ENCODE peak calls at places on chromosome 19, in ten cellular contexts. B is stomach, D is ovary, L is A549, T is transverse colon, G is tibial nerve, X is HepG2, A is K562, J is SK-N-SH, E is esophagus muscularis mucosa. P is an unnamed sample.
A peak's percentile ranks its signal among the peaks of the same experiment; 100 is the strongest.

GRCh38 chr19:18046066-18046718 is 38.2 kb downstream of the ARRDC2 start:
- DNase-seq in D (no peak), G (no peak), X (peak; percentile 31), J (no peak), E (no peak), L (peak; percentile 54), T (peak; percentile 15), A (peak; percentile 54), B (peak; percentile 47), P (no peak)

GRCh38 chr19:7863157-7863970 is 10.8 kb downstream of the PRR36 start:
- DNase-seq in T (no peak), E (no peak), D (no peak), L (no peak), J (no peak), B (no peak), G (no peak), A (peak; percentile 46), X (no peak), P (no peak)

GRCh38 chr19:458091-459042 is 2.5 kb downstream of the SHC2 start:
- DNase-seq in D (no peak), G (no peak), X (no peak), A (no peak), T (no peak), L (no peak), B (no peak), J (no peak), E (no peak), P (no peak)

GRCh38 chr19:49409441-49410029 is 13.7 kb downstream of the PTH2 start:
- DNase-seq in B (no peak), A (peak; percentile 57), E (no peak), L (no peak), G (no peak), D (no peak), X (no peak), J (no peak), T (no peak), P (no peak)

GRCh38 chr19:14405380-14405757 is 13.8 kb downstream of the DDX39A start:
- DNase-seq in G (no peak), X (no peak), L (no peak), T (no peak), J (no peak), B (no peak), D (no peak), E (no peak), A (no peak), P (no peak)

GRCh38 chr19:41206926-41207750 is 11.9 kb upstream of the AXL start:
- DNase-seq in E (no peak), B (peak; percentile 34), J (no peak), G (peak; percentile 90), D (no peak), T (peak; percentile 48), A (peak; percentile 86), X (no peak), L (no peak), P (peak; percentile 90)

GRCh38 chr19:42184401-42184861 is 33.0 kb downstream of the DEDD2 start:
- DNase-seq in A (peak; percentile 86), J (peak; percentile 85), B (peak; percentile 75), E (no peak), X (peak; percentile 59), G (peak; percentile 49), L (peak; percentile 91), T (peak; percentile 80), D (peak; percentile 72), P (peak; percentile 81)

GRCh38 chr19:10809693-10810285 is 26.2 kb downstream of the TMED1 start:
- DNase-seq in D (no peak), T (no peak), L (no peak), X (no peak), G (no peak), A (peak; percentile 56), E (no peak), B (no peak), J (no peak), P (no peak)

GRCh38 chr19:7676376-7676775 is 514 bp upstream of the MCEMP1 start:
- DNase-seq in A (no peak), T (no peak), B (no peak), X (no peak), D (no peak), G (no peak), E (no peak), J (no peak), L (no peak), P (no peak)

GRCh38 chr19:11204943-11205349 is 7.6 kb upstream of the KANK2 start:
- DNase-seq in G (no peak), B (no peak), A (no peak), L (no peak), J (peak; percentile 60), E (no peak), T (no peak), X (no peak), D (peak; percentile 77), P (peak; percentile 76)

GRCh38 chr19:55383279-55383788 is 758 bp downstream of the TMEM238 start:
- DNase-seq in T (peak; percentile 30), E (no peak), B (no peak), L (no peak), D (no peak), G (no peak), X (no peak), J (no peak), A (no peak), P (no peak)

GRCh38 chr19:33559996-33560395 is 38.4 kb upstream of the PEPD start:
- DNase-seq in B (no peak), X (no peak), L (no peak), G (no peak), J (no peak), T (no peak), E (no peak), D (no peak), A (no peak), P (peak; percentile 26)

GRCh38 chr19:52748336-52748950 is 13.6 kb upstream of the ZNF611 start:
- DNase-seq in E (no peak), B (no peak), D (no peak), T (no peak), A (peak; percentile 56), X (peak; percentile 35), L (peak; percentile 19), G (no peak), J (peak; percentile 35), P (no peak)

GRCh38 chr19:16470911-16471811 is 609 bp downstream of the EPS15L1 start:
- DNase-seq in T (peak; percentile 26), D (no peak), J (no peak), X (no peak), L (no peak), A (peak; percentile 56), E (no peak), B (no peak), G (no peak), P (no peak)

GRCh38 chr19:2083174-2083854 is 12.8 kb downstream of the MOB3A start:
- DNase-seq in B (no peak), E (no peak), X (no peak), G (no peak), A (no peak), L (no peak), T (peak; percentile 64), J (peak; percentile 23), D (no peak), P (peak; percentile 80)

GRCh38 chr19:7242601-7243258 is 51.5 kb downstream of the INSR start:
- DNase-seq in D (peak; percentile 36), L (no peak), J (peak; percentile 49), G (no peak), X (no peak), A (no peak), E (no peak), B (no peak), T (no peak), P (no peak)

GRCh38 chr19:48836089-48837017 is at the start of gene HSD17B14:
- DNase-seq in T (peak; percentile 23), D (peak; percentile 70), J (peak; percentile 67), A (no peak), B (no peak), X (no peak), G (no peak), L (peak; percentile 84), E (no peak), P (peak; percentile 83)

GRCh38 chr19:9792191-9793050 is 23.9 kb upstream of the ZNF846 start:
- DNase-seq in A (peak; percentile 94), J (peak; percentile 92), G (peak; percentile 94), X (peak; percentile 71), B (peak; percentile 96), E (peak; percentile 100), T (peak; percentile 97), L (peak; percentile 90), D (peak; percentile 95), P (peak; percentile 98)

GRCh38 chr19:43901395-43902390 is 33.4 kb downstream of the ZNF45 start:
- DNase-seq in G (peak; percentile 38), X (peak; percentile 80), T (peak; percentile 75), J (peak; percentile 78), D (peak; percentile 77), L (peak; percentile 83), E (peak; percentile 92), B (peak; percentile 78), A (peak; percentile 87), P (peak; percentile 87)

GRCh38 chr19:55384576-55385235 is 614 bp upstream of the TMEM238 start:
- DNase-seq in J (peak; percentile 30), E (no peak), L (no peak), D (peak; percentile 63), X (no peak), G (no peak), T (peak; percentile 42), B (no peak), A (peak; percentile 72), P (no peak)

GRCh38 chr19:54463531-54464043 is at the start of gene LENG9:
- DNase-seq in L (peak; percentile 100), D (peak; percentile 96), J (peak; percentile 88), X (peak; percentile 98), B (peak; percentile 100), G (peak; percentile 100), E (peak; percentile 100), T (peak; percentile 100), A (peak; percentile 99), P (peak; percentile 99)

GRCh38 chr19:3367572-3368440 is 1.4 kb downstream of the NFIC start:
- DNase-seq in T (no peak), L (no peak), J (peak; percentile 56), B (no peak), A (peak; percentile 38), E (no peak), D (peak; percentile 54), X (no peak), G (no peak), P (no peak)
- TF ChIP-seq EP300 in T (no peak), L (no peak), J (no peak), B (no peak), A (no peak), E (no peak), D (no peak), X (no peak), G (no peak), P (no peak)

GRCh38 chr19:4695224-4695731 is 25.1 kb upstream of the MYDGF start:
- DNase-seq in T (no peak), G (no peak), D (no peak), X (no peak), J (no peak), L (no peak), B (no peak), E (no peak), A (no peak), P (no peak)
- TF ChIP-seq EP300 in T (no peak), G (no peak), D (no peak), X (no peak), J (no peak), L (no peak), B (no peak), E (no peak), A (no peak), P (no peak)

GRCh38 chr19:4083677-4084546 is 17.2 kb upstream of the ZBTB7A start:
- DNase-seq in A (peak; percentile 62), E (no peak), D (peak; percentile 69), J (no peak), L (no peak), X (no peak), G (no peak), B (peak; percentile 89), T (peak; percentile 73), P (no peak)
- TF ChIP-seq EP300 in A (no peak), E (no peak), D (no peak), J (no peak), L (no peak), X (no peak), G (no peak), B (no peak), T (no peak), P (no peak)

GRCh38 chr19:3830841-3831589 is 37.8 kb downstream of the ZFR2 start:
- DNase-seq in X (no peak), B (no peak), T (no peak), J (peak; percentile 17), G (no peak), A (no peak), E (no peak), L (no peak), D (no peak), P (no peak)
- TF ChIP-seq EP300 in X (no peak), B (no peak), T (no peak), J (no peak), G (no peak), A (no peak), E (no peak), L (no peak), D (no peak), P (no peak)

P was measured in sigmoid colon.